ENCODE peak calls at places on chromosomes 5 and 9, in five cellular contexts. E is gastrocnemius medialis, V is aorta, J is IMR-90, K is uterus. Q is an unnamed sample.

GRCh38 chr9:117145811-117146490 is 268.9 kb downstream of the ASTN2 start:
- DNase-seq in K (no peak), J (no peak), V (no peak), E (no peak), Q (no peak)

GRCh38 chr5:28729067-28729466 is 1690.7 kb upstream of the CDH9 start:
- DNase-seq in V (no peak), K (no peak), E (no peak), J (no peak), Q (no peak)

GRCh38 chr5:169668732-169669131 is 31.7 kb downstream of the DOCK2 start:
- DNase-seq in E (no peak), K (no peak), J (no peak), V (no peak), Q (no peak)

GRCh38 chr5:103744159-103744558 is 181.6 kb upstream of the NUDT12 start:
- DNase-seq in V (no peak), J (peak), K (no peak), E (no peak), Q (no peak)

GRCh38 chr5:59560553-59560952 is 333.0 kb downstream of the PDE4D start:
- DNase-seq in K (no peak), V (no peak), J (no peak), E (no peak), Q (no peak)

GRCh38 chr5:131230406-131230805 is 33.4 kb upstream of the CDC42SE2 start:
- DNase-seq in K (no peak), E (no peak), J (no peak), V (no peak), Q (no peak)

GRCh38 chr5:926416-927171 is 33.9 kb downstream of the TRIP13 start:
- DNase-seq in E (no peak), J (no peak), K (no peak), V (peak), Q (no peak)

GRCh38 chr9:2473691-2474090 is 147.9 kb upstream of the VLDLR start:
- DNase-seq in V (no peak), K (no peak), E (no peak), J (no peak), Q (no peak)

GRCh38 chr9:129746092-129746760 is 6.6 kb downstream of the PTGES start:
- DNase-seq in K (no peak), E (no peak), J (no peak), V (no peak), Q (no peak)

GRCh38 chr5:56409331-56410190 is 176.4 kb upstream of the ANKRD55 start:
- DNase-seq in E (peak), V (no peak), K (no peak), J (peak), Q (no peak)

GRCh38 chr9:88974641-88975040 is 16.6 kb upstream of the S1PR3 start:
- DNase-seq in K (no peak), E (no peak), J (no peak), V (no peak), Q (no peak)

GRCh38 chr5:979100-979817 is 29.3 kb upstream of the NKD2 start:
- DNase-seq in V (no peak), K (no peak), E (no peak), J (no peak), Q (no peak)

GRCh38 chr9:121717141-121717749 is 65.8 kb downstream of the DAB2IP start:
- DNase-seq in K (no peak), J (no peak), E (no peak), V (no peak), Q (no peak)

DNA sequence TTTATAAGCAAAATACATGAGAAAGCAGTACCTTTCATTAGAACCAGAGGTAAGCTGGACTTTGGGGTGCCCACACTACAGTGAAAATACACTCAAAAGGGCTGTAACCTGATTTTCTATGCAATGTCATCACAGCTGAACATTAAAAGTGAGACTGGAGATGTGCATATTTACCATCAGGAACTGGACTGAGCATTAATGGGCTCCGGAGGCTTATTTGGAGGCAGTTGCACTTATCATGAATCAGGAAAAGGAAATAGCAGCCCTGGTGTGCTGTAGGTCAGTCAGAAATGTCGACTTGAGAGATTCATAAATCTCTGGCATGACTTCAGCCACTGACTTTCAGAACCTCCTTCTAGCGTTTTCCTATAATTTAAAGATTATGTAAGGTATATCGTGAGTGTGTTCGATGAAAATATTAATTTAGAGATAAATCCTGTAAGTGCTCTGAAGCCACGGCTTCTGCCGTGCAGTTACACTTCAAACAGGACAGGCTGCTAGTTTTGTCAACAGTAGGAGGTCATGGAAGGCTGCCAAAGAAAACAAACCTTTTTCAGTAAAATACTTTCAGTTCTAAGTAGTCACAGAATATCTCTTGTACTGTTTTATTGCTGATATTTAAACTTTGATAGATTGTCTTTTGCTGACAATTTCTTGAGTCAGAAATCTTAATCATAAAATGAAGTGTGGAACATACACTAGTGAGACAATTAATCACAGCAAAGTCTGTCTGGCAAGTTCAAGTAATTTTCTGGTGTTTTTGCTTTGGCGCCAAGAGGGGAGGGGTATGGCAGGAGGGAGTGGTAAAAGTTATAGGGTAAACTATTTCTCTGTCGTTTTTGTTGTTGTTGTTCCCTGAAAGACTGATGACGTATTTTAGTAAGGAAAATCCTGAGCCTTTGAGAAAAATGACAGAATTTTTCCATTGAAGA is 939.7 kb downstream of the NR2F1-AS1 start:
- DNase-seq in J (peak), K (no peak), V (no peak), E (no peak), Q (no peak)
- H3K27ac ChIP-seq in J (no peak), K (no peak), V (no peak), E (no peak), Q (no peak)

DNA sequence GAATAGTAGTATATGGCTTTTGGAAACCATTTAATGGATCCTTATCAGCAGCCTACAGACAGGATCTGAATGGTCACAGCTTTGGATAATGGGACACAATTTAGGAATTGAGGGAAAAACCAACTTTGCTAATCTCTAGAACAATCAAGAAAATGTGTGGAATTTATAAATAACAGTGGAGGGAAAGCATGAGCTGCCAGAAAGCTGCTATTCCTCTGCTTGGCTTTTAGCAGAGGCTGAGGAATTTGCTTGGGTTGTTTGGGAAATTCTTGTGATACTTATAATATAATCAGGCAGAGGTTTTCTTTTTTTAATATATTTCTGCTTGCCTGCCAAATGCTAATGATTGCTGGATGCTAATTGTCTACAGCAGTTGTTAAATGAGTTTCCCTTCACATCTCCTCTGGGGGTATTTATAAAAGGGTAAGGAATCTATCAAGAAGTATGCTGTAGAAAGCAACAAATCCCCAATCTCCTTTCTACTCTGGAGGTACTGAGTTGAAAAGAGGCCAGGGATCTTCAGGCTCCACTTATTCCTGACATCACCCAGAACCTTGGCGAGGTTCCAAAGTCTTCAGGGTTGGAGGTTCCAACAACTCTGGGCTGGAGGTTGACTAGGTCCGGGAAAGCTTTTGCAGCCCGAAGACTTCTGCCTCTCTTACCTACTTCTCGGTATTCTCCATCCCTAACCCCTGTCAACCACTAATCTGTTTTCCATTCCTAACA is 60.3 kb upstream of the TMED7 start:
- DNase-seq in K (peak), V (no peak), E (peak), J (no peak), Q (no peak)
- H3K4me3 ChIP-seq in K (no peak), V (no peak), E (no peak), J (no peak), Q (no peak)

DNA sequence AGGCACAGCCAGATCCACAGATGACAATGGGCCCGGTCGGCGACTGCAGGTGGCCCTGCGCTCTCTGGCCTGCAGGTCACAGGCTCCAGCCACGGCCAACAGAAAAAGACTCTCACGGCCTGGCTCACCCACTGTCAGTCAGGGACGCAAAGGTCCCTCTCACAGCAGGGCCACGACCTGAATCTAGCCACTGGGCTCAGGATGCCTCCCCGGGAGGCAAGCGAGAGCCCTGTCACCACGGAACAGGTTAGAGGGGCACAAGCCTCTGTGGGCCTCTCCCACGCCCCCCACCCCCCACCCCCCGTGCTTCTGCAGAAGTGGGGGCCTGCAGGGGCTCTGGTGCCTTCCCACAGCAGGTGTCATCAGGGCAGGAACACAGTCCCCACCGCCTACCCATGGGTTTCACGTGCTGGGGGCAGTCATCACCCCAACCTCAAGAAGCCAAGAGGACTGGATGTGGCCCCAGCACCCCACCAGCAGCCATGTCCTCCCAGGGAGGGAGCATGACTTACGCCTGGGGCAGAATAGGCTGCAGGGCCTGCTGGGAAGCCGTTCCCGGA is 17.3 kb upstream of the EGFL7 start:
- DNase-seq in E (no peak), K (no peak), V (no peak), J (no peak), Q (no peak)
- H3K27ac ChIP-seq in E (peak), K (peak), V (no peak), J (no peak), Q (peak)

GRCh38 chr9:3508078-3508431 is 17.7 kb downstream of the RFX3 start:
- DNase-seq in E (no peak), J (no peak), V (no peak), K (no peak), Q (no peak)

GRCh38 chr9:3510796-3511195 is 15.0 kb downstream of the RFX3 start:
- DNase-seq in J (no peak), V (no peak), K (no peak), E (no peak), Q (no peak)

GRCh38 chr9:3507395-3508077 is 18.3 kb downstream of the RFX3 start:
- DNase-seq in V (no peak), E (no peak), J (no peak), K (no peak), Q (no peak)

GRCh38 chr9:3509926-3510325 is 15.9 kb downstream of the RFX3 start:
- DNase-seq in K (no peak), V (no peak), E (no peak), J (no peak), Q (no peak)

DNA sequence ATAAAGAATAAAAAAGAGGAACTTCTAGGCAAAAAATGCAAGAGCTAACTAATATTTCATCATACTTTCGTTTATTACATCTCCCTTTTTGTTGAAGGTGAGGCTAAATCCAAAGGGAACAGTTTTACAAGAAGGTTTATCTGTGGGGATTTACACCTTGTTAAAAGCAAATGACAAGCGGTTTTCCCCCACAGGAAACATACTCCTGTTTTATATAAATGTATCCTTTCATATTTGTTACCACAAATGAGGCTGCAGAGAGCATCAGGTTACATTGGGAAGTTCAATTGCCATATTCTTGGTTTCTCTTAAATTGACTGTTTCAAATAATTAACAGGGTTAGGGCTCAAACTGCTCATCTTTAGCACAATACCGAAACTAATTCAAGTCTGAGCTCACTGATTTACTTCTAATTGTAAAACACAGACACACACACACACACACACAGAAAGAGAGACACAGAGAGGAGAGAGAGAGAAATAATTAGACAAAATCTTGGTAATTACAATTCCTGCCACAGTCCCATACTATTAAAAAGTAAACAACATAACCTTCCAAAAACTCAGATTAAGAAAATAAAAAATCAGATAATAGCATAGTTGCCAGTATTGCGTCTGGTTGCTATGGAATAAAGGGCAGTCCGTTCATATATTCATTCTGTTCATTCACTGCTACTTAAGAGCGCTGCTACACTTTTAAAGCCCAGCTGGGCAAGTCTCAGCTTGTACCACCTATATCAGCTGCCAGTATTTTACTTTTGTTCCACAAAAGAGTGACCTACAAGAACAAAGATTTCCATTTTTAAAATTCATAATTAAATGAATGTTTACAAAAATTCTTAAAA is 17.0 kb downstream of the RFX3 start:
- DNase-seq in J (peak), V (no peak), E (no peak), K (no peak), Q (no peak)
- H3K4me3 ChIP-seq in J (no peak), V (no peak), E (peak), K (no peak), Q (peak)

DNA sequence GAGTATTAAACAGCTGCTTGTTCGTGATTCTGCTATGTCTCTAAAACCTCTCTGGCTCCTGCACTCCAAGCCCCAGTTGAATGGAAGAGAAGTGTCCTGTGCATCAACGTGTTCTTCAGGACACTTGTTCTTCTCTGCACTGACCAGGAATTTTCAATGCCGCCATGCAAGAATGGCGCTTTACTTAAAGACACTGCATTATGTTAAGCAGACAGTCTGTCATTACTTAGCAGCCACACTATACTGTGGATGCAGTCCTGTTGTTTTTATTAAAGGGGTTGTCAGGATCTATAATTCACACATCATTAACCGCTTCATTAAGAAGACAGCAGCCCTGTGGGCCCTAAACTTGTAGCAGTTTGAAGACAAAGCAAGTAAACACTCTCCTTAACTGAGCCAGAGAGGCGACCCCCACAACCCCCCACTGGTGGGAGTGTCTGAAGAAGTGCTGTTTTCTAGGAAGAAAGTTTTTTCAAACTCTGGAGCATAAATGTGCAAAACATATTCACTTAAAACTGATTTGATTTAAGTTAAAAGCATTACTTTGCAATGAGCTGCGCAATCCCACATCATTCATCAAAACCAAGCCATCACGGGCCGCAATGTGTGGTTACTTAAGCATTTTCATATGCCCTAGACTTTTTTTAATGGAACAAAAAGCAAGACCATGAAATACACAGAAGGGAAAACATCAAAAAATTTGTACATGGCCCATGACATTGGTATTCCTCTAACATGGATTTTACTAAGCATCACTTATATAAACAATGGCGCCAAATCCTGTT is 164.4 kb downstream of the ZNF608 start:
- DNase-seq in E (no peak), K (no peak), J (peak), V (no peak), Q (no peak)
- H3K27ac ChIP-seq in E (no peak), K (no peak), J (no peak), V (no peak), Q (peak)

GRCh38 chr9:128218172-128218517 is 15.0 kb downstream of the DNM1 start:
- DNase-seq in E (no peak), J (no peak), V (no peak), K (no peak), Q (no peak)
- H3K4me3 ChIP-seq in E (peak), J (no peak), V (no peak), K (peak), Q (peak)

GRCh38 chr9:131925677-131926076 is 154.0 kb downstream of the MED27 start:
- DNase-seq in V (no peak), K (no peak), J (no peak), E (no peak), Q (no peak)
- H3K27ac ChIP-seq in V (no peak), K (no peak), J (no peak), E (no peak), Q (no peak)

GRCh38 chr9:133275105-133276000 is at the start of gene ABO:
- DNase-seq in J (no peak), K (no peak), E (no peak), V (no peak), Q (no peak)

GRCh38 chr9:133277467-133277866 is 2.5 kb upstream of the ABO start:
- DNase-seq in J (no peak), V (no peak), K (no peak), E (no peak), Q (no peak)

GRCh38 chr9:133276923-133277322 is 1.9 kb upstream of the ABO start:
- DNase-seq in K (no peak), J (no peak), V (no peak), E (no peak), Q (no peak)

GRCh38 chr9:133274236-133275104 is 531 bp downstream of the ABO start:
- DNase-seq in E (no peak), J (no peak), K (no peak), V (peak), Q (no peak)

GRCh38 chr9:133276001-133276884 is 1.2 kb upstream of the ABO start:
- DNase-seq in E (no peak), V (no peak), J (no peak), K (no peak), Q (no peak)
- H3K4me3 ChIP-seq in E (peak), V (no peak), J (no peak), K (peak), Q (peak)